ENCODE peak calls at places on chromosome 17, in five cellular contexts. P is H9, W is neuronal stem cell, E is H1, Y is mesenchymal stem cell. K is an unnamed sample.
A peak's percentile ranks its signal among the peaks of the same experiment; 100 is the strongest.

GRCh38 chr17:31433811-31434210 is 42.3 kb downstream of the RAB11FIP4 start:
- DNase-seq in Y (no peak), P (no peak), E (no peak), W (no peak), K (no peak)

GRCh38 chr17:50614471-50615051 is 20.1 kb upstream of the ABCC3 start:
- DNase-seq in E (no peak), P (no peak), W (no peak), Y (no peak), K (no peak)

GRCh38 chr17:76586741-76587487 is 1.3 kb upstream of the ST6GALNAC2 start:
- DNase-seq in E (no peak), Y (no peak), W (no peak), P (no peak), K (no peak)

GRCh38 chr17:35069311-35069710 is 5.8 kb upstream of the RFFL start:
- DNase-seq in W (no peak), E (no peak), Y (peak; percentile 36), P (no peak), K (no peak)

GRCh38 chr17:13102477-13102876 is 84.7 kb upstream of the ELAC2 start:
- DNase-seq in W (no peak), P (no peak), E (no peak), Y (no peak), K (no peak)

GRCh38 chr17:35972066-35972465 is 9.2 kb downstream of the CCL16 start:
- DNase-seq in W (no peak), Y (no peak), P (no peak), E (no peak), K (no peak)

GRCh38 chr17:59840329-59840907 is 52.3 kb downstream of the TUBD1 start:
- DNase-seq in P (peak; percentile 82), E (no peak), W (no peak), Y (peak; percentile 53), K (no peak)

GRCh38 chr17:44203731-44204452 is 4.2 kb upstream of the ATXN7L3 start:
- DNase-seq in W (peak; percentile 39), E (no peak), P (peak; percentile 89), Y (peak; percentile 51), K (no peak)

GRCh38 chr17:78798695-78799559 is 16.9 kb upstream of the CYTH1 start:
- DNase-seq in W (no peak), E (no peak), Y (peak; percentile 41), P (no peak), K (no peak)

GRCh38 chr17:29524692-29525091 is 42.1 kb downstream of the ABHD15 start:
- DNase-seq in W (no peak), Y (no peak), P (no peak), E (no peak), K (no peak)

GRCh38 chr17:11852911-11853310 is 144.4 kb downstream of the ZNF18 start:
- DNase-seq in E (no peak), Y (no peak), W (no peak), P (no peak), K (no peak)

GRCh38 chr17:8868529-8868951 is 1.1 kb upstream of the PIK3R6 start:
- DNase-seq in P (no peak), Y (no peak), W (no peak), E (no peak), K (no peak)

GRCh38 chr17:7176870-7177209 is 2.3 kb downstream of the ASGR1 start:
- DNase-seq in E (no peak), W (no peak), P (peak; percentile 72), Y (no peak), K (no peak)

GRCh38 chr17:20784100-20784665 is 204.7 kb downstream of the CDRT15L2 start:
- DNase-seq in P (no peak), W (no peak), Y (no peak), E (no peak), K (no peak)

GRCh38 chr17:51748749-51749604 is 409.5 kb downstream of the CA10 start:
- DNase-seq in P (no peak), Y (no peak), W (no peak), E (no peak), K (peak; percentile 87)

GRCh38 chr17:41402161-41402560 is 4.8 kb upstream of the KRT31 start:
- DNase-seq in W (no peak), E (no peak), P (peak; percentile 20), Y (no peak), K (no peak)
- H3K14ac ChIP-seq in W (no peak overlapping the region), E (no peak overlapping the region), P (no peak overlapping the region), Y (no peak overlapping the region), K (no peak overlapping the region)

GRCh38 chr17:47272491-47272890 is 18.9 kb downstream of the ITGB3 start:
- DNase-seq in P (no peak), Y (no peak), W (no peak), E (no peak), K (no peak)
- H2BK12ac ChIP-seq in P (no peak overlapping the region), Y (no peak overlapping the region), W (no peak overlapping the region), E (no peak overlapping the region), K (no peak overlapping the region)

DNA sequence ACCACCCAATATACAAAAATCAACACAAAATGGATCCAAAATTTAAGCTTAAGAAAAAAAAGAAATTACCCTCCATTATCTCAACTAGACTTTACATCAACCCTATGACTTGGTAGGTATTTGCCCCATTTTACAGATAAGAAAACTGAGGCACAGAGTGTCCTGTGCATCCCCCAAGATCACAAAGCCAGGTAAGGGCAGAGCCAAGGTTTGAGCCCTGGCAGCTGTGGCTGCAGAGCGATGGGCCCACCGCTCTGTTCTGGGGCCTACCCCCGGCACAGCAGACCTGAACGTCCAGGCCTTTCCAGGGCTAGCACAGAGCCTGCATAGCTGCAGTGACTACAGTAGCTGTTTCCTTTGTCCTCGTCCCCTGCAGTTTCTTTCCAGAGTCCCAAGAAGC is 417.6 kb downstream of the SOX9 start:
- DNase-seq in W (no peak), E (no peak), P (no peak), Y (no peak), K (no peak)
- H2BK120ac ChIP-seq in W (no peak overlapping the region), E (peak overlapping the region; percentile 90), P (no peak overlapping the region), Y (no peak overlapping the region), K (peak overlapping the region; percentile 25)

DNA sequence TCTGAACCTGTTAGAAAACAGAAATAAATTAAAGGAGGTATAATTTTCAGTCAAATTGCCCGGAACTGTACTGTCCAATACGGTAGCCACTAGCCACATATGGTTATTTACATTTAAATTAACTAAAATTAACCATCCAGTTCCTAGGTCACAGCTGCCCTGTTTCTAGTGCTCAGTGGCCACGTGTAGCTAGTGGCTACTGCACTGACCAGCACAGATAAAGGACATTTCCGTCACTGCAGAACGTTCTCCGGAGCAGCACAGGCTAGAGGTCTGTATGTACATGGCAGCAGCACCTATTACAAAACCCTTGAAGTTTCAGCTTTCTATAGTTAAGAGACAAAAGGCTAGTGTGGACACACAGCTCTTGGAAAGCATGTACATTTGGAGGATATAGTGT is 33.7 kb downstream of the CPSF4L start:
- DNase-seq in E (no peak), P (no peak), W (no peak), Y (peak; percentile 21), K (no peak)
- H3K14ac ChIP-seq in E (no peak overlapping the region), P (no peak overlapping the region), W (no peak overlapping the region), Y (no peak overlapping the region), K (no peak overlapping the region)

GRCh38 chr17:69834494-69834893 is 240.5 kb upstream of the KCNJ16 start:
- DNase-seq in W (no peak), Y (no peak), P (no peak), E (no peak), K (no peak)
- H2BK12ac ChIP-seq in W (no peak overlapping the region), Y (no peak overlapping the region), P (no peak overlapping the region), E (no peak overlapping the region), K (no peak overlapping the region)

DNA sequence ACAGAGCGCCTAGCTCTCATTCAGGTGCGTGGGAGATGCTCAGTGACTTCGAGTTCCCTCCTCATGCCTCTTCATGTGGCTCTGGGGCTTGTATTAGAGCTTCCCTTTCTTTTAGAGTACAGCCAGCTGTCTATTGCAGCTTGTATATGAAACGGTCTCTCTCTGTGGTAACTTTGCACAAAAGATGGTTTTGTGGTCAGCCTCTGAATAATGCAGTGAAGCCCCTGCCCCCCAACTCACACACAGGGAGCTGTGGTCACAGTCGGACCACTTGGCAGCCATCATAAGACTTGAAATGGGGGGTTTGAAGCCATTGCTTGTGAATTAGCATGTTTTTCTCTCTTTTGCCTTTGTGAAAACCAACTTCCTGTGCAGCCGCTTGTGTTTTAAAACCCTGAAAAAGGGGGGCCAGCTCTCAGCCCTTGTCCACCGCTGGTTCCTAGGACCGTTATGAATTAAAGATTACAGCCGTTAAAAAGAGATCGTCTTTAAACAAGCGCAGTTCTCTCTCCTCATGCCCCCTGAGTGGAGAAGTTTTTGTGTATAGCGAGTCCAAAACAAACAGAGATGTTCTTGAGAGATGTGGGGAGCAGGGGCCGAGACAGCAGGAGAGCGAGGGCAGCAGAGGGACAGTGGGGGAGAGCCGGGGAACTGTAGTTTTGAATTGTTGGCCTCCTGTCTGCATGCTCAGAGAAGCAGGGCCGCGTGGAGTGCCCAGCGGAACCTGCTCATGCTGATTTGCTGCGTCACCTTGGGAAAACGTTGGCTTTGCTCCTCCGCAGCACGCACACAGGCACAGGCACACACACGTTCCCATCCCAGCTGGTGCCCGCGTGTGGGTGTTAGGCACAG is 199.0 kb downstream of the MSI2 start:
- DNase-seq in E (no peak), Y (peak; percentile 43), W (no peak), P (no peak), K (no peak)
- H2BK120ac ChIP-seq in E (no peak overlapping the region), Y (no peak overlapping the region), W (no peak overlapping the region), P (no peak overlapping the region), K (no peak overlapping the region)

GRCh38 chr17:69489303-69489702 is 74.8 kb downstream of the MAP2K6 start:
- DNase-seq in W (no peak), Y (no peak), P (no peak), E (no peak), K (no peak)
- H3K14ac ChIP-seq in W (no peak overlapping the region), Y (no peak overlapping the region), P (no peak overlapping the region), E (no peak overlapping the region), K (no peak overlapping the region)

K was measured in trophoblast cell.